ENCODE peak calls at places on chromosome 2, in eight cellular contexts. N, G, L, U, A, I, Y and F are unnamed samples.

GRCh38 chr2:114507744-114508143 is 65.3 kb downstream of the DPP10 start:
- DNase-seq in N (no peak), G (no peak), L (no peak), U (no peak), A (no peak), I (no peak), Y (no peak), F (no peak)

GRCh38 chr2:218278531-218279360 is 8.4 kb downstream of the PNKD start:
- DNase-seq in N (no peak), G (no peak), L (no peak), U (no peak), A (no peak), I (no peak), Y (no peak), F (no peak)

GRCh38 chr2:239598011-239598731 is 197.4 kb upstream of the HDAC4 start:
- DNase-seq in N (no peak), G (no peak), L (no peak), U (no peak), A (no peak), I (no peak), Y (no peak), F (peak; percentile 11)

GRCh38 chr2:213669657-213670056 is 385.4 kb downstream of the SPAG16 start:
- DNase-seq in N (no peak), G (no peak), L (no peak), U (no peak), A (no peak), I (no peak), Y (no peak), F (no peak)

GRCh38 chr2:74418312-74418711 is 3.1 kb downstream of the C2orf81 start:
- DNase-seq in N (no peak), G (no peak), L (no peak), U (no peak), A (no peak), I (no peak), Y (no peak), F (no peak)

GRCh38 chr2:233303252-233303651 is 4.4 kb upstream of the SAG start:
- DNase-seq in N (no peak), G (no peak), L (no peak), U (no peak), A (no peak), I (no peak), Y (no peak), F (no peak)

GRCh38 chr2:45891719-45892118 is 240.2 kb downstream of the PRKCE start:
- DNase-seq in N (no peak), G (no peak), L (no peak), U (no peak), A (no peak), I (no peak), Y (no peak), F (no peak)

GRCh38 chr2:60400462-60400861 is 153.0 kb downstream of the BCL11A start:
- DNase-seq in N (no peak), G (no peak), L (no peak), U (no peak), A (no peak), I (no peak), Y (no peak), F (no peak)

GRCh38 chr2:142769761-142770160 is 107.7 kb upstream of the KYNU start:
- DNase-seq in N (peak; percentile 7), G (no peak), L (no peak), U (no peak), A (no peak), I (no peak), Y (no peak), F (no peak)

GRCh38 chr2:128550801-128551416 is 232.2 kb upstream of the HS6ST1 start:
- DNase-seq in N (no peak), G (no peak), L (no peak), U (no peak), A (no peak), I (no peak), Y (no peak), F (no peak)

GRCh38 chr2:120275617-120276400 is 23.2 kb downstream of the RALB start:
- DNase-seq in N (no peak), G (no peak), L (no peak), U (peak; percentile 48), A (no peak), I (no peak), Y (no peak), F (no peak)

DNA sequence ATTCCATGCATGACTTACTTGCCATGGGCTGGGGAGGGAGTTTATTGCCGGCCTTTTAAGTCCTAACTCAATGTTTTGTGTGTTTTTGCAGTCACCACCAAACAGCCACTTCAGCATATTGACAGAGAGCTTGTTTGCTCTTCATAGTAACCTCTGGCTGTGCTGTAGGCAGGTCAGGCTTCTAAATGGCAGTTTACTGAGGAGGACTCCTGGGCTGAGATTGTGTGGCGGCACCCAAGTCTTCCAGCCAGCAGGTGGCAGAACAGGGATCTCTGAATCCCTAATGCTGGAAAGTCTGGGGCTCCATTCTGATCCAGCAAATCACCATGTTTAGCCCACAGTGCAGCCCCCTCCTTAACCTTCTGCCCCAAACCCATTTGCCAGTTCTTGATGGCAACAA is 121.2 kb downstream of the CAPN13 start:
- DNase-seq in N (no peak), G (peak; percentile 31), L (no peak), U (no peak), A (no peak), I (no peak), Y (no peak), F (no peak)
- TF ChIP-seq CTCF in N (no peak), G (peak; percentile 51), L (no peak), U (no peak), A (no peak), I (peak; percentile 33), Y (peak; percentile 7), F (no peak)

GRCh38 chr2:86249843-86250402 is 50.7 kb downstream of the MRPL35 start:
- DNase-seq in N (no peak), G (peak; percentile 24), L (no peak), U (no peak), A (no peak), I (no peak), Y (peak; percentile 32), F (no peak)
- TF ChIP-seq CTCF in N (no peak), G (peak; percentile 61), L (peak; percentile 40), U (no peak), A (no peak), I (no peak), Y (no peak), F (no peak)

GRCh38 chr2:157504623-157505022 is 60.7 kb upstream of the CYTIP start:
- DNase-seq in N (no peak), G (no peak), L (no peak), U (no peak), A (no peak), I (no peak), Y (no peak), F (no peak)

GRCh38 chr2:157508676-157509075 is 64.8 kb upstream of the CYTIP start:
- DNase-seq in N (no peak), G (no peak), L (no peak), U (no peak), A (no peak), I (no peak), Y (no peak), F (no peak)

DNA sequence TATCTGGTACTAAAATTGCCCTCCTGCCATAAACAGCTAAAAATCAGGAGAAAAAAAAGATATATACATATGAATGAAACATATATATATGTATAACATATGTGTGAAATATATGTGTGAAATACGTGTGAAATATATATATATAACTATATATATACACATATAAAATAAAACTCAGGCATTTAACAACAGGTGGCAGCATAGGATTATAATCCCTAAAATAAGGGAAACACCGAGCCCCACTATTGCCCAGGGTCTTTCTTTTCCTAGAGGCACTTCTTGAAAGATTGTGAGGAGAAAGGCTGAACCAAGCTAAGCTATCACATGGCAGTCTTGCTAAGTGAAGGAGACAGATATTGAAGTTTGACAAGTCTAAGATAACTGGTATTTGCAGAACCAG is 65.9 kb upstream of the CYTIP start:
- DNase-seq in N (no peak), G (no peak), L (no peak), U (no peak), A (no peak), I (no peak), Y (no peak), F (no peak)
- TF ChIP-seq CTCF in N (peak; percentile 5), G (peak; percentile 33), L (no peak), U (no peak), A (no peak), I (no peak), Y (no peak), F (no peak)

GRCh38 chr2:160632576-160632975 is 139.0 kb upstream of the RBMS1 start:
- DNase-seq in N (no peak), G (no peak), L (no peak), U (no peak), A (no peak), I (no peak), Y (no peak), F (no peak)

GRCh38 chr2:160634436-160634835 is 140.8 kb upstream of the RBMS1 start:
- DNase-seq in N (no peak), G (no peak), L (no peak), U (no peak), A (no peak), I (no peak), Y (no peak), F (no peak)

GRCh38 chr2:160630801-160631590 is 137.4 kb upstream of the RBMS1 start:
- DNase-seq in N (peak; percentile 9), G (no peak), L (no peak), U (no peak), A (no peak), I (no peak), Y (no peak), F (no peak)

DNA sequence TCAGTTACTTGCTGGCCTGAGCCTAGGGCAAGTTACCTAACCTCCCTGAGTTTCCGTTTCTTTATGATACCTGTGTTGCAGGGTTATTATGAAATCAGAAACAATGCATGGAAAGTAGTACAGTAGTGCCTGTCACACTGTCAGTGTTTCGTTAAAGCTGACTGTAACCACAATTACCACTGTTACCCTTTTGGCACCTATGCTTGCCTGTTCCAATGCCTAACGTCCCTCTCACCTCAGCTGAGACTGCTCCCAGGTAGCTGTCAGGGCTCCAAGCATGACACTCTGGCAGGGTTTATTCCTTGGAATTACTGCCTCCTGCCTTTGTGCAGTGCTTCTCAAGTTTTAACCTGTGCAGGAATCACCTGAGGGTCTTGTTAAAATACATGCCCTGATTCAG is 135.2 kb upstream of the RBMS1 start:
- DNase-seq in N (no peak), G (no peak), L (no peak), U (no peak), A (no peak), I (no peak), Y (no peak), F (no peak)
- TF ChIP-seq CTCF in N (no peak), G (no peak), L (no peak), U (no peak), A (no peak), I (no peak), Y (no peak), F (no peak)

GRCh38 chr2:26059542-26059941 is 25.7 kb downstream of the RAB10 start:
- DNase-seq in N (no peak), G (no peak), L (no peak), U (no peak), A (no peak), I (no peak), Y (no peak), F (no peak)
- TF ChIP-seq CTCF in N (peak; percentile 6), G (peak; percentile 52), L (no peak), U (no peak), A (no peak), I (no peak), Y (no peak), F (no peak)

GRCh38 chr2:54084600-54084999 is 30.8 kb upstream of the ACYP2 start:
- DNase-seq in N (peak; percentile 17), G (no peak), L (no peak), U (peak; percentile 39), A (no peak), I (peak; percentile 28), Y (no peak), F (no peak)
- TF ChIP-seq CTCF in N (peak; percentile 42), G (peak; percentile 29), L (peak; percentile 41), U (no peak), A (no peak), I (peak; percentile 50), Y (no peak), F (no peak)